ENCODE peak calls at places on chromosomes 3 and 15, in six cellular contexts. A is T-helper 2 cell; I is activated CD4-positive, alpha-beta T cell treated with anti-CD3 and anti-CD28 coated beads, Interleukin-2, amount 50 U/mL, for 4 hours; T is central memory CD4-positive, alpha-beta T cell; X is NCI-H510A; C is B cell. U is an unnamed sample.

GRCh38 chr15:98774756-98775497 is 126.6 kb downstream of the IGF1R start:
- DNase-seq in A (no peak), I (no peak), T (no peak), X (no peak), C (no peak), U (no peak)

GRCh38 chr15:57743424-57743823 is 36.9 kb downstream of the POLR2M start:
- DNase-seq in A (no peak), I (no peak), T (no peak), X (no peak), C (no peak), U (no peak)

GRCh38 chr3:168475730-168476129 is 380.0 kb upstream of the GOLIM4 start:
- DNase-seq in A (no peak), I (no peak), T (no peak), X (no peak), C (no peak), U (no peak)

GRCh38 chr3:187979543-187979942 is 174.4 kb upstream of the LPP start:
- DNase-seq in A (no peak), I (no peak), T (peak), X (no peak), C (peak), U (no peak)

GRCh38 chr3:178849220-178849910 is 222.2 kb downstream of the ZMAT3 start:
- DNase-seq in A (no peak), I (no peak), T (no peak), X (no peak), C (no peak), U (no peak)

GRCh38 chr3:124144035-124144814 is 152.3 kb upstream of the ROPN1 start:
- DNase-seq in A (no peak), I (no peak), T (no peak), X (no peak), C (no peak), U (no peak)

GRCh38 chr3:55792010-55792409 is 304.9 kb upstream of the WNT5A start:
- DNase-seq in A (no peak), I (no peak), T (no peak), X (no peak), C (no peak), U (no peak)

GRCh38 chr15:68583936-68584703 is 5.3 kb downstream of the CORO2B start:
- DNase-seq in A (no peak), I (no peak), T (no peak), X (no peak), C (no peak), U (no peak)

GRCh38 chr15:41813426-41813825 is 14.5 kb upstream of the JMJD7 start:
- DNase-seq in A (no peak), I (no peak), T (no peak), X (no peak), C (no peak), U (no peak)

GRCh38 chr3:133535971-133536634 is 37.4 kb upstream of the CDV3 start:
- DNase-seq in A (no peak), I (no peak), T (no peak), X (no peak), C (no peak), U (peak)

GRCh38 chr3:139202226-139202958 is 141.4 kb upstream of the MRPS22 start:
- DNase-seq in A (no peak), I (no peak), T (no peak), X (no peak), C (no peak), U (no peak)

GRCh38 chr3:107813066-107813465 is 277.8 kb downstream of the CD47 start:
- DNase-seq in A (no peak), I (no peak), T (no peak), X (no peak), C (no peak), U (no peak)

GRCh38 chr3:30518201-30518864 is 88.1 kb upstream of the TGFBR2 start:
- DNase-seq in A (no peak), I (no peak), T (no peak), X (no peak), C (no peak), U (no peak)

GRCh38 chr15:62165029-62165792 is at the start of gene C2CD4B:
- DNase-seq in A (peak), I (peak), T (no peak), X (no peak), C (no peak), U (no peak)

GRCh38 chr15:66566963-66567531 is 1.2 kb upstream of the LCTL start:
- DNase-seq in A (peak), I (peak), T (peak), X (peak), C (peak), U (peak)

GRCh38 chr3:98573231-98573728 is 20.1 kb downstream of the CPOX start:
- DNase-seq in A (no peak), I (no peak), T (peak), X (no peak), C (no peak), U (no peak)

GRCh38 chr15:55247276-55247675 is 42.3 kb downstream of the RAB27A start:
- DNase-seq in A (no peak), I (no peak), T (no peak), X (no peak), C (no peak), U (no peak)

GRCh38 chr3:31922962-31923361 is 58.1 kb downstream of the OSBPL10 start:
- DNase-seq in A (no peak), I (no peak), T (no peak), X (no peak), C (no peak), U (no peak)

GRCh38 chr15:31328999-31329639 is 2.5 kb downstream of the KLF13 start:
- DNase-seq in A (no peak), I (no peak), T (no peak), X (no peak), C (peak), U (no peak)

GRCh38 chr3:52483577-52484495 is 11.3 kb upstream of the STAB1 start:
- DNase-seq in A (no peak), I (no peak), T (no peak), X (no peak), C (no peak), U (no peak)

GRCh38 chr3:48716508-48716981 is 476 bp downstream of the IP6K2 start:
- DNase-seq in A (peak), I (peak), T (peak), X (no peak), C (no peak), U (no peak)

GRCh38 chr3:88203537-88204143 is 53.9 kb downstream of the C3orf38 start:
- DNase-seq in A (peak), I (peak), T (peak), X (no peak), C (peak), U (no peak)

GRCh38 chr3:170741756-170742530 is 128.1 kb downstream of the RPL22L1 start:
- DNase-seq in A (no peak), I (no peak), T (no peak), X (no peak), C (no peak), U (no peak)

GRCh38 chr3:4740397-4741105 is 238.7 kb upstream of the BHLHE40 start:
- DNase-seq in A (no peak), I (no peak), T (peak), X (no peak), C (no peak), U (no peak)

GRCh38 chr15:66545249-66545648 is 20.5 kb downstream of the LCTL start:
- DNase-seq in A (no peak), I (no peak), T (no peak), X (no peak), C (no peak), U (no peak)

GRCh38 chr3:28853830-28854229 is 427.0 kb upstream of the RBMS3 start:
- DNase-seq in A (no peak), I (no peak), T (no peak), X (no peak), C (no peak), U (no peak)

GRCh38 chr3:126373146-126373613 is 16.0 kb upstream of the KLF15 start:
- DNase-seq in A (no peak), I (no peak), T (no peak), X (no peak), C (no peak), U (no peak)

GRCh38 chr15:65785151-65785550 is 6.9 kb downstream of the DENND4A start:
- DNase-seq in A (no peak), I (no peak), T (no peak), X (no peak), C (no peak), U (no peak)

GRCh38 chr15:81506071-81506470 is 132.1 kb upstream of the TMC3 start:
- DNase-seq in A (no peak), I (no peak), T (no peak), X (no peak), C (no peak), U (no peak)